ENCODE peak calls at places on chromosome 11, in nine cellular contexts. One of them, this sample, is unnamed.

GRCh38 chr11:19793356-19793755 is 80.7 kb downstream of the NAV2 start:
- DNase-seq in BE2C: no peak
- DNase-seq in HCT116: no peak
- DNase-seq in RWPE2: no peak
- DNase-seq in heart right ventricle: no peak
- DNase-seq in left ventricle myocardium inferior: no peak
- DNase-seq in neural progenitor cell: no peak
- DNase-seq in H1: no peak
- DNase-seq in Panc1: no peak
- DNase-seq in this sample: no peak

GRCh38 chr11:68340003-68340767 is 27.8 kb downstream of the LRP5 start:
- DNase-seq in H1: no peak
- DNase-seq in neural progenitor cell: no peak
- DNase-seq in BE2C: no peak
- DNase-seq in HCT116: no peak
- DNase-seq in left ventricle myocardium inferior: no peak
- DNase-seq in heart right ventricle: no peak
- DNase-seq in Panc1: no peak
- DNase-seq in RWPE2: no peak
- DNase-seq in this sample: no peak

GRCh38 chr11:74014880-74015279 is 6.0 kb upstream of the UCP3 start:
- DNase-seq in heart right ventricle: no peak
- DNase-seq in left ventricle myocardium inferior: no peak
- DNase-seq in BE2C: no peak
- DNase-seq in RWPE2: no peak
- DNase-seq in HCT116: no peak
- DNase-seq in Panc1: no peak
- DNase-seq in H1: no peak
- DNase-seq in neural progenitor cell: no peak
- DNase-seq in this sample: no peak

GRCh38 chr11:68200639-68201038 is 12.5 kb downstream of the KMT5B start:
- DNase-seq in left ventricle myocardium inferior: no peak
- DNase-seq in heart right ventricle: no peak
- DNase-seq in BE2C: no peak
- DNase-seq in neural progenitor cell: no peak
- DNase-seq in RWPE2: no peak
- DNase-seq in HCT116: no peak
- DNase-seq in Panc1: no peak
- DNase-seq in H1: no peak
- DNase-seq in this sample: no peak

GRCh38 chr11:34181856-34182405 is 76.5 kb downstream of the NAT10 start:
- DNase-seq in BE2C: no peak
- DNase-seq in heart right ventricle: no peak
- DNase-seq in left ventricle myocardium inferior: no peak
- DNase-seq in H1: no peak
- DNase-seq in neural progenitor cell: no peak
- DNase-seq in RWPE2: no peak
- DNase-seq in HCT116: no peak
- DNase-seq in Panc1: no peak
- DNase-seq in this sample: no peak

GRCh38 chr11:128767518-128767917 is 73.6 kb downstream of the FLI1 start:
- DNase-seq in neural progenitor cell: no peak
- DNase-seq in Panc1: no peak
- DNase-seq in left ventricle myocardium inferior: no peak
- DNase-seq in RWPE2: no peak
- DNase-seq in BE2C: no peak
- DNase-seq in heart right ventricle: no peak
- DNase-seq in H1: no peak
- DNase-seq in HCT116: no peak
- DNase-seq in this sample: no peak

GRCh38 chr11:44947114-44947513 is 3.6 kb downstream of the TP53I11 start:
- DNase-seq in left ventricle myocardium inferior: no peak
- DNase-seq in H1: no peak
- DNase-seq in HCT116: no peak
- DNase-seq in Panc1: no peak
- DNase-seq in BE2C: no peak
- DNase-seq in RWPE2: no peak
- DNase-seq in neural progenitor cell: no peak
- DNase-seq in heart right ventricle: no peak
- DNase-seq in this sample: no peak

GRCh38 chr11:1060885-1061616 is 13.6 kb upstream of the MUC2 start:
- DNase-seq in Panc1: peak; percentile 27
- DNase-seq in RWPE2: peak; percentile 84
- DNase-seq in left ventricle myocardium inferior: no peak
- DNase-seq in BE2C: no peak
- DNase-seq in heart right ventricle: peak; percentile 23
- DNase-seq in H1: no peak
- DNase-seq in neural progenitor cell: no peak
- DNase-seq in HCT116: peak; percentile 74
- DNase-seq in this sample: peak; percentile 7

GRCh38 chr11:123195182-123196059 is at the start of gene CLMP:
- DNase-seq in neural progenitor cell: peak; percentile 71
- DNase-seq in heart right ventricle: no peak
- DNase-seq in Panc1: no peak
- DNase-seq in left ventricle myocardium inferior: peak; percentile 33
- DNase-seq in BE2C: peak; percentile 42
- DNase-seq in HCT116: no peak
- DNase-seq in H1: peak; percentile 83
- DNase-seq in RWPE2: no peak
- DNase-seq in this sample: peak; percentile 60

GRCh38 chr11:61092280-61092766 is 10.0 kb upstream of the CD5 start:
- DNase-seq in heart right ventricle: no peak
- DNase-seq in H1: no peak
- DNase-seq in neural progenitor cell: no peak
- DNase-seq in Panc1: no peak
- DNase-seq in HCT116: no peak
- DNase-seq in BE2C: no peak
- DNase-seq in left ventricle myocardium inferior: no peak
- DNase-seq in RWPE2: no peak
- DNase-seq in this sample: no peak

GRCh38 chr11:60515144-60515855 is at the start of gene MS4A13:
- DNase-seq in HCT116: no peak
- DNase-seq in RWPE2: no peak
- DNase-seq in neural progenitor cell: no peak
- DNase-seq in heart right ventricle: no peak
- DNase-seq in left ventricle myocardium inferior: no peak
- DNase-seq in Panc1: no peak
- DNase-seq in H1: no peak
- DNase-seq in BE2C: no peak
- DNase-seq in this sample: no peak

GRCh38 chr11:128288368-128288767 is 299.0 kb downstream of the ETS1 start:
- DNase-seq in RWPE2: no peak
- DNase-seq in HCT116: no peak
- DNase-seq in neural progenitor cell: no peak
- DNase-seq in Panc1: no peak
- DNase-seq in left ventricle myocardium inferior: no peak
- DNase-seq in heart right ventricle: no peak
- DNase-seq in H1: no peak
- DNase-seq in BE2C: no peak
- DNase-seq in this sample: no peak

GRCh38 chr11:75655619-75656018 is 13.2 kb downstream of the MAP6 start:
- DNase-seq in BE2C: no peak
- DNase-seq in heart right ventricle: no peak
- DNase-seq in H1: no peak
- DNase-seq in left ventricle myocardium inferior: no peak
- DNase-seq in Panc1: no peak
- DNase-seq in RWPE2: no peak
- DNase-seq in neural progenitor cell: no peak
- DNase-seq in HCT116: no peak
- DNase-seq in this sample: no peak

GRCh38 chr11:34468209-34468841 is 29.6 kb downstream of the CAT start:
- DNase-seq in left ventricle myocardium inferior: no peak
- DNase-seq in heart right ventricle: no peak
- DNase-seq in neural progenitor cell: peak; percentile 42
- DNase-seq in HCT116: peak; percentile 28
- DNase-seq in H1: peak; percentile 57
- DNase-seq in Panc1: peak; percentile 15
- DNase-seq in BE2C: peak; percentile 11
- DNase-seq in RWPE2: no peak
- DNase-seq in this sample: no peak

GRCh38 chr11:16382638-16383380 is 26.5 kb upstream of the SOX6 start:
- DNase-seq in left ventricle myocardium inferior: no peak
- DNase-seq in RWPE2: no peak
- DNase-seq in neural progenitor cell: no peak
- DNase-seq in Panc1: no peak
- DNase-seq in HCT116: no peak
- DNase-seq in H1: no peak
- DNase-seq in heart right ventricle: no peak
- DNase-seq in BE2C: no peak
- DNase-seq in this sample: no peak

GRCh38 chr11:82085493-82085892 is 648.2 kb downstream of the FAM181B start:
- DNase-seq in H1: no peak
- DNase-seq in HCT116: no peak
- DNase-seq in left ventricle myocardium inferior: no peak
- DNase-seq in neural progenitor cell: peak; percentile 59
- DNase-seq in BE2C: no peak
- DNase-seq in RWPE2: no peak
- DNase-seq in heart right ventricle: no peak
- DNase-seq in Panc1: no peak
- DNase-seq in this sample: no peak

GRCh38 chr11:76664578-76665061 is 5.9 kb downstream of the LRRC32 start:
- DNase-seq in H1: no peak
- DNase-seq in heart right ventricle: no peak
- DNase-seq in RWPE2: peak; percentile 42
- DNase-seq in neural progenitor cell: no peak
- DNase-seq in Panc1: no peak
- DNase-seq in left ventricle myocardium inferior: no peak
- DNase-seq in BE2C: peak; percentile 3
- DNase-seq in HCT116: no peak
- DNase-seq in this sample: no peak

GRCh38 chr11:73405146-73405510 is 28.9 kb downstream of the RELT start:
- DNase-seq in H1: no peak
- DNase-seq in heart right ventricle: no peak
- DNase-seq in left ventricle myocardium inferior: no peak
- DNase-seq in HCT116: no peak
- DNase-seq in neural progenitor cell: no peak
- DNase-seq in RWPE2: no peak
- DNase-seq in Panc1: no peak
- DNase-seq in BE2C: no peak
- DNase-seq in this sample: no peak

GRCh38 chr11:3161720-3162409 is 3.2 kb downstream of the OSBPL5 start:
- DNase-seq in left ventricle myocardium inferior: no peak
- DNase-seq in RWPE2: peak; percentile 40
- DNase-seq in Panc1: no peak
- DNase-seq in H1: no peak
- DNase-seq in HCT116: no peak
- DNase-seq in BE2C: peak; percentile 1
- DNase-seq in neural progenitor cell: no peak
- DNase-seq in heart right ventricle: no peak
- DNase-seq in this sample: no peak

GRCh38 chr11:3162410-3163240 is 2.5 kb downstream of the OSBPL5 start:
- DNase-seq in BE2C: peak; percentile 1
- DNase-seq in HCT116: no peak
- DNase-seq in heart right ventricle: no peak
- DNase-seq in neural progenitor cell: no peak
- DNase-seq in H1: no peak
- DNase-seq in RWPE2: peak; percentile 39
- DNase-seq in left ventricle myocardium inferior: peak; percentile 18
- DNase-seq in Panc1: no peak
- DNase-seq in this sample: peak; percentile 43

GRCh38 chr11:3164138-3164539 is 971 bp downstream of the OSBPL5 start:
- DNase-seq in neural progenitor cell: no peak
- DNase-seq in left ventricle myocardium inferior: peak; percentile 27
- DNase-seq in BE2C: peak; percentile 4
- DNase-seq in HCT116: no peak
- DNase-seq in RWPE2: peak; percentile 46
- DNase-seq in H1: no peak
- DNase-seq in Panc1: no peak
- DNase-seq in heart right ventricle: no peak
- DNase-seq in this sample: peak; percentile 54

GRCh38 chr11:3164540-3165151 is 464 bp downstream of the OSBPL5 start:
- DNase-seq in neural progenitor cell: peak; percentile 74
- DNase-seq in H1: no peak
- DNase-seq in Panc1: no peak
- DNase-seq in HCT116: no peak
- DNase-seq in BE2C: peak; percentile 5
- DNase-seq in left ventricle myocardium inferior: peak; percentile 18
- DNase-seq in RWPE2: peak; percentile 36
- DNase-seq in heart right ventricle: no peak
- DNase-seq in this sample: peak; percentile 56

GRCh38 chr11:3163241-3163981 is 1.7 kb downstream of the OSBPL5 start:
- DNase-seq in left ventricle myocardium inferior: peak; percentile 16
- DNase-seq in BE2C: peak; percentile 7
- DNase-seq in Panc1: no peak
- DNase-seq in H1: no peak
- DNase-seq in HCT116: no peak
- DNase-seq in neural progenitor cell: no peak
- DNase-seq in heart right ventricle: no peak
- DNase-seq in RWPE2: peak; percentile 35
- DNase-seq in this sample: peak; percentile 50
- H3K4me1 ChIP-seq in left ventricle myocardium inferior: peaks cover 77% of the 10 kb centered on the region
- H3K4me1 ChIP-seq in BE2C: peaks cover 12% of the 10 kb centered on the region
- H3K4me1 ChIP-seq in Panc1: peaks cover 38% of the 10 kb centered on the region
- H3K4me1 ChIP-seq in H1: peaks cover 29% of the 10 kb centered on the region
- H3K4me1 ChIP-seq in HCT116: peaks cover 13% of the 10 kb centered on the region
- H3K4me1 ChIP-seq in neural progenitor cell: peaks cover 51% of the 10 kb centered on the region
- H3K4me1 ChIP-seq in heart right ventricle: peaks cover 57% of the 10 kb centered on the region
- H3K4me1 ChIP-seq in RWPE2: peaks cover 5% of the 10 kb centered on the region
- H3K4me1 ChIP-seq in this sample: peaks cover 51% of the 10 kb centered on the region

GRCh38 chr11:48242501-48242900 is 2.4 kb upstream of the OR4X2 start:
- DNase-seq in neural progenitor cell: no peak
- DNase-seq in left ventricle myocardium inferior: no peak
- DNase-seq in RWPE2: no peak
- DNase-seq in H1: no peak
- DNase-seq in HCT116: no peak
- DNase-seq in heart right ventricle: no peak
- DNase-seq in Panc1: no peak
- DNase-seq in BE2C: no peak
- DNase-seq in this sample: no peak
- H3K9me3 ChIP-seq in neural progenitor cell: peaks cover 9% of the 10 kb centered on the region
- H3K9me3 ChIP-seq in left ventricle myocardium inferior: peaks cover 20% of the 10 kb centered on the region
- H3K9me3 ChIP-seq in RWPE2: no peaks in the 10 kb centered on the region
- H3K9me3 ChIP-seq in H1: peaks cover 78% of the 10 kb centered on the region
- H3K9me3 ChIP-seq in HCT116: no peaks in the 10 kb centered on the region
- H3K9me3 ChIP-seq in heart right ventricle: peaks cover 5% of the 10 kb centered on the region
- H3K9me3 ChIP-seq in Panc1: no peaks in the 10 kb centered on the region
- H3K9me3 ChIP-seq in BE2C: no peaks in the 10 kb centered on the region
- H3K9me3 ChIP-seq in this sample: no peaks in the 10 kb centered on the region

DNA sequence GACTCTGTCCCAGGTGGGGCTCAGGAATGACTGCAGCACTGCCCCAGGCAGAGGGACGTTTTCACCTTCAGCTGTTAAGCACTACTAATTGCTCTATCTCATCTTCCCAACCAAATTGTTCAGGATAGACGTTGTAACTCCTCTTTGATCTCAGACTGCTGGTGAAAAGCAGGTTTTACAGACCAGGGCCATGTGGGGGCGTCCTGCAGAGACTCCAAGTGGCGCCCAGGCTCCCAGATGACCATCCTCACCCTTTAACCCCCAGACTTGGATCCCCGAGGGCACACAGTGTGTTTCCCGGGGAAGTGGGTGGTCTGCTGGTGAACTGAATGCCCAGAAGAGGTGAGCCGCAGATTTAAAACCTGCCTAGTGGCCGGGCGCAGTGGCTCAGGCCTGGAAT is 23.9 kb downstream of the FADD start:
- DNase-seq in RWPE2: no peak
- DNase-seq in BE2C: no peak
- DNase-seq in heart right ventricle: no peak
- DNase-seq in HCT116: peak; percentile 23
- DNase-seq in neural progenitor cell: peak; percentile 49
- DNase-seq in Panc1: no peak
- DNase-seq in left ventricle myocardium inferior: no peak
- DNase-seq in H1: peak; percentile 75
- DNase-seq in this sample: no peak
- TF ChIP-seq CTCF in RWPE2: peak; percentile 18
- TF ChIP-seq CTCF in BE2C: peak; percentile 53
- TF ChIP-seq CTCF in heart right ventricle: no peak
- TF ChIP-seq CTCF in HCT116: peak; percentile 63
- TF ChIP-seq CTCF in neural progenitor cell: peak; percentile 50
- TF ChIP-seq CTCF in Panc1: no peak
- TF ChIP-seq CTCF in left ventricle myocardium inferior: no peak
- TF ChIP-seq CTCF in H1: peak; percentile 53
- TF ChIP-seq CTCF in this sample: no peak

GRCh38 chr11:102986815-102987214 is 31.3 kb upstream of the MMP13 start:
- DNase-seq in Panc1: no peak
- DNase-seq in RWPE2: no peak
- DNase-seq in HCT116: no peak
- DNase-seq in BE2C: no peak
- DNase-seq in heart right ventricle: no peak
- DNase-seq in neural progenitor cell: no peak
- DNase-seq in left ventricle myocardium inferior: no peak
- DNase-seq in H1: no peak
- DNase-seq in this sample: no peak
- H3K4me1 ChIP-seq in Panc1: no peaks in the 10 kb centered on the region
- H3K4me1 ChIP-seq in RWPE2: no peaks in the 10 kb centered on the region
- H3K4me1 ChIP-seq in HCT116: no peaks in the 10 kb centered on the region
- H3K4me1 ChIP-seq in BE2C: no peaks in the 10 kb centered on the region
- H3K4me1 ChIP-seq in heart right ventricle: no peaks in the 10 kb centered on the region
- H3K4me1 ChIP-seq in neural progenitor cell: peaks cover 3% of the 10 kb centered on the region
- H3K4me1 ChIP-seq in left ventricle myocardium inferior: no peaks in the 10 kb centered on the region
- H3K4me1 ChIP-seq in H1: no peaks in the 10 kb centered on the region
- H3K4me1 ChIP-seq in this sample: no peaks in the 10 kb centered on the region